ENCODE peak calls at places on chromosomes 16 and 17, in ten cellular contexts. X is lower leg skin, C is DND-41, O is colonic mucosa, J is GM06990, F is heart left ventricle, G is heart right ventricle, P is astrocyte of the cerebellum, S is brain microvascular endothelial cell, Y is foreskin fibroblast. D is an unnamed sample.
A peak's percentile ranks its signal among the peaks of the same experiment; 100 is the strongest.

GRCh38 chr17:76251478-76252039 is 11.3 kb upstream of the RNF157 start:
- DNase-seq in X (peak; percentile 56), C (no peak), O (peak; percentile 27), J (no peak), F (no peak), G (no peak), P (no peak), S (no peak), Y (no peak), D (no peak)

GRCh38 chr16:979106-979505 is 2.5 kb upstream of the SOX8 start:
- DNase-seq in X (no peak), C (no peak), O (no peak), J (no peak), F (no peak), G (no peak), P (no peak), S (no peak), Y (no peak), D (no peak)

GRCh38 chr16:10362077-10362863 is 23.6 kb upstream of the ATF7IP2 start:
- DNase-seq in X (peak; percentile 18), C (peak; percentile 79), O (no peak), J (peak; percentile 33), F (no peak), G (no peak), P (no peak), S (no peak), Y (no peak), D (no peak)

GRCh38 chr17:59002848-59003247 is 103.8 kb downstream of the TRIM37 start:
- DNase-seq in X (no peak), C (no peak), O (no peak), J (no peak), F (no peak), G (no peak), P (no peak), S (no peak), Y (no peak), D (peak; percentile 18)

GRCh38 chr17:42509916-42510315 is 26.1 kb upstream of the NAGLU start:
- DNase-seq in X (no peak), C (no peak), O (no peak), J (no peak), F (no peak), G (no peak), P (no peak), S (no peak), Y (no peak), D (no peak)

GRCh38 chr16:78184554-78185183 is 85.2 kb downstream of the WWOX start:
- DNase-seq in X (no peak), C (no peak), O (no peak), J (no peak), F (no peak), G (no peak), P (peak; percentile 29), S (peak; percentile 30), Y (no peak), D (peak; percentile 3)

GRCh38 chr16:52090080-52090479 is 456.9 kb downstream of the TOX3 start:
- DNase-seq in X (no peak), C (no peak), O (no peak), J (no peak), F (no peak), G (no peak), P (no peak), S (peak; percentile 6), Y (peak; percentile 1), D (peak; percentile 39)

GRCh38 chr17:48997827-48998556 is 807 bp downstream of the IGF2BP1 start:
- DNase-seq in X (no peak), C (no peak), O (no peak), J (no peak), F (no peak), G (no peak), P (no peak), S (no peak), Y (no peak), D (peak; percentile 34)

GRCh38 chr17:33637534-33637933 is 344.4 kb upstream of the ASIC2 start:
- DNase-seq in X (no peak), C (no peak), O (no peak), J (no peak), F (no peak), G (no peak), P (no peak), S (no peak), Y (no peak), D (no peak)

GRCh38 chr17:38326996-38327792 is 16.6 kb downstream of the GPR179 start:
- DNase-seq in X (peak; percentile 84), C (peak; percentile 29), O (no peak), J (no peak), F (peak; percentile 62), G (peak; percentile 31), P (no peak), S (no peak), Y (no peak), D (no peak)

GRCh38 chr17:29583324-29584248 is 5.9 kb downstream of the GIT1 start:
- DNase-seq in X (no peak), C (no peak), O (no peak), J (no peak), F (peak; percentile 29), G (peak; percentile 6), P (no peak), S (no peak), Y (no peak), D (no peak)

GRCh38 chr16:743794-744500 is 3.1 kb upstream of the CIAO3 start:
- DNase-seq in X (no peak), C (peak; percentile 42), O (no peak), J (peak; percentile 6), F (no peak), G (no peak), P (no peak), S (no peak), Y (no peak), D (no peak)

GRCh38 chr16:88772871-88773811 is 11.9 kb downstream of the PIEZO1 start:
- DNase-seq in X (no peak), C (no peak), O (no peak), J (no peak), F (peak; percentile 75), G (peak; percentile 43), P (peak; percentile 62), S (peak; percentile 87), Y (peak; percentile 95), D (peak; percentile 95)

GRCh38 chr17:66819466-66819865 is 15.5 kb upstream of the CACNG5 start:
- DNase-seq in X (no peak), C (no peak), O (no peak), J (no peak), F (no peak), G (no peak), P (no peak), S (no peak), Y (no peak), D (no peak)

DNA sequence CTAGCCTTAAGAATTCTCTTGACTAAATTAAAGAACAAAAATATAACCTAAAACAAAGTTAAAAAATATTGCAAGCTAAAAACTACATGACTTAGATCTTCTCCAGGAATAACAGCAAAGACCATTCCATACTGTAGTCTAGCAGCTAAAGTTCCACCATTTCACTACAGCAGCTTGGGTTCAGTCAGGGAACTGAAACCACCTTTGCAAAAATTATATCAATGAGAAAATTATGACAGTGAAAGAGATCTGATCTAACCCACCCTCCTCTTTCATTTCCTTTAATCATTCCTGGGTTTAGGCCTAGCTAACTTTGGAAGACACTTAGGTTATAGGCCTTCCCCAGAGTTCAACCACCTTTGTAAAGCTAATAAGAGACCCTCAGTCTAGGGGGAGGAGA is 36.3 kb upstream of the NOS2 start:
- DNase-seq in X (no peak), C (no peak), O (no peak), J (no peak), F (no peak), G (no peak), P (no peak), S (no peak), Y (no peak), D (no peak)
- TF ChIP-seq CTCF in X (no peak), C (no peak), O (no peak), J (no peak), F (no peak), G (no peak), P (no peak), S (no peak), Y (no peak), D (no peak)

GRCh38 chr16:69917311-69917710 is 33.8 kb upstream of the CLEC18A start:
- DNase-seq in X (no peak), C (no peak), O (no peak), J (no peak), F (no peak), G (no peak), P (no peak), S (no peak), Y (no peak), D (no peak)
- H3K4me3 ChIP-seq in X (no peak overlapping the region), C (no peak overlapping the region), O (no peak overlapping the region), J (no peak overlapping the region), F (no peak overlapping the region), G (no peak overlapping the region), P (no peak overlapping the region), S (peak overlapping the region; percentile 30), Y (no peak overlapping the region), D (no peak overlapping the region)

DNA sequence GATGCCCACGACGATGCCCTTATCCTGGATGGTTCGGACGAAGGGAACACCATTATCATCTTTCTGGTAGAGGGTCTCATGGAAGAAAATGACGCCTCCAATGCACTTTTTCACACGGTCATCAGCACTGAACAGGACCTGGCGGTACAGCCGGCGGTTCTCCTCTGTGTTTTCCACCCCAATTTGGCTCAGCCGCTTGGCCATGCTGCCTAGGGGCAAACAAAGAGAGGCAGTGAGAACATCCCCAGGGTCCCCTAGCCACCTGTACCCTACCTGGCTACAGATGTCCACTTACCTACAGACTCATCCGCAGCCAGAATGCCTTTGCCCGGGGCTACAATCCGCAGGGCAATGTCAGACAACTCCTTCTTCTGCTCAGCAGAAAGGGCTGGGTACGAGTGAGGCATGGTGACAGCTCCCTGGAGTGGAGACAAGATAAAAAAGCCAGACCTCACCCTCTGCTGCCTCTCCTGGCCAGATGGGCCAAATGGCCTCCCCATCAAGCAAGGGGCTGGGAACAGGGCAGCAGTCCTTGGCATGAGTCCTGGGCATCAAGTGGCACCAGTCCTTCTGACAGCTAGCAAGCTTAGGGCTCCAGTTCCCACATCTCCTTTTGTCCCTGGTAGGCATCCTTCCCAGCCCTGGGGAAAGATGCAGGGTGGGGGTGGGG is 1.4 kb downstream of the ALDOC start:
- DNase-seq in X (no peak), C (no peak), O (no peak), J (no peak), F (peak; percentile 92), G (peak; percentile 88), P (no peak), S (no peak), Y (no peak), D (no peak)
- TF ChIP-seq CTCF in X (no peak), C (peak; percentile 10), O (no peak), J (peak; percentile 23), F (no peak), G (peak; percentile 26), P (no peak), S (peak; percentile 8), Y (no peak), D (no peak)

DNA sequence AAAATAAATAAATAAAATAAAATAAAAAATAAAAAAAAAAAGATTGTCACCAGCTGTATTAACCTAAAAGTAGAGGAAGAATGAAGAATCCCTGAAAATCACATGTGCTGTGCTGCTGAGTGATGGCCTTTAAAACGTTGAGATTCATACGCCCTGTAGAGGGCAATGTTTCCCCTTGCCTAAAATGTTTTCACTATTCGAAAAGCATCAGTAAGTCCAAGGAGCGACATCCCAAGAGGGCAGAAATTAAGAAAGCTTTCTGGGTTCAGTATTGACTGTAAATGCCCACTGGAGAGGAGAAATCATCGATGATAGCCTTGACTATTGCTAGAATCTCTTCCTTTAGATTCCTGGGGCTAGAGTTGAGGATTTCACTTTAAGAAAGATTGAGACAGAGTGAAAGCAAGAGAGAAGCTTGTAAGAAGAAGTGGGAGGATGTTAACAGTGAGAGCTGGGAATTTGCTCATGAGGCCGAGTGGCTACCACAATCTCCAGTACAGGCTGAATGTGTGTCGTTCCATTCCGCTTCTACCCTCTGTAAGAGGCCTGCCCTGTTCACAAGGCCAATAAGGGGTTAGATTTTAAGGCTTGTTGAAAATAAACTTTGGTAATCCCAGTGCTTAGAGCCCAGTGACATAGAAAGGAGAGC is 170.8 kb upstream of the FAM20A start:
- DNase-seq in X (no peak), C (peak; percentile 21), O (peak; percentile 25), J (peak; percentile 42), F (no peak), G (peak; percentile 29), P (peak; percentile 56), S (peak; percentile 69), Y (peak; percentile 75), D (peak; percentile 85)
- H3K4me3 ChIP-seq in X (no peak overlapping the region), C (no peak overlapping the region), O (no peak overlapping the region), J (peak overlapping the region; percentile 24), F (no peak overlapping the region), G (peak overlapping the region; percentile 20), P (no peak overlapping the region), S (no peak overlapping the region), Y (no peak overlapping the region), D (peak overlapping the region; percentile 11)

D was measured in AG10803.